ENCODE peak calls at places on chromosomes 13 and 19, in four cellular contexts. F is CD8-positive, alpha-beta memory T cell; C is body of pancreas; Z is H1. A is an unnamed sample.

GRCh38 chr19:54256250-54257115 is 590 bp downstream of the LILRB5 start:
- DNase-seq in Z (peak; percentile 39), F (no peak), C (no peak), A (no peak)

GRCh38 chr19:55158848-55159793 is 1.6 kb upstream of the TNNI3 start:
- DNase-seq in F (no peak), Z (no peak), C (no peak), A (no peak)

GRCh38 chr19:43755256-43755801 is 567 bp upstream of the SMG9 start:
- DNase-seq in Z (peak; percentile 78), F (peak; percentile 84), C (peak; percentile 85), A (no peak)

GRCh38 chr13:21034602-21035190 is 26.7 kb downstream of the LATS2 start:
- DNase-seq in C (peak; percentile 27), Z (no peak), F (no peak), A (no peak)

GRCh38 chr19:5293607-5294089 is 47.0 kb downstream of the PTPRS start:
- DNase-seq in C (peak; percentile 30), Z (peak; percentile 86), F (no peak), A (no peak)

GRCh38 chr19:41299755-41300089 is 10.2 kb upstream of the CCDC97 start:
- DNase-seq in C (peak; percentile 48), Z (no peak), F (peak; percentile 81), A (no peak)

GRCh38 chr19:15780595-15781418 is 6.7 kb upstream of the OR10H5 start:
- DNase-seq in Z (no peak), C (no peak), F (no peak), A (no peak)

GRCh38 chr13:43271152-43271551 is 247.8 kb downstream of the DNAJC15 start:
- DNase-seq in F (no peak), Z (no peak), C (no peak), A (no peak)

GRCh38 chr13:82802528-82802927 is 1079.7 kb downstream of the SLITRK1 start:
- DNase-seq in C (no peak), Z (no peak), F (no peak), A (no peak)

GRCh38 chr13:82800391-82800790 is 1081.9 kb downstream of the SLITRK1 start:
- DNase-seq in Z (no peak), C (no peak), F (no peak), A (no peak)

GRCh38 chr13:82803341-82803740 is 1078.9 kb downstream of the SLITRK1 start:
- DNase-seq in F (no peak), C (no peak), Z (no peak), A (no peak)

DNA sequence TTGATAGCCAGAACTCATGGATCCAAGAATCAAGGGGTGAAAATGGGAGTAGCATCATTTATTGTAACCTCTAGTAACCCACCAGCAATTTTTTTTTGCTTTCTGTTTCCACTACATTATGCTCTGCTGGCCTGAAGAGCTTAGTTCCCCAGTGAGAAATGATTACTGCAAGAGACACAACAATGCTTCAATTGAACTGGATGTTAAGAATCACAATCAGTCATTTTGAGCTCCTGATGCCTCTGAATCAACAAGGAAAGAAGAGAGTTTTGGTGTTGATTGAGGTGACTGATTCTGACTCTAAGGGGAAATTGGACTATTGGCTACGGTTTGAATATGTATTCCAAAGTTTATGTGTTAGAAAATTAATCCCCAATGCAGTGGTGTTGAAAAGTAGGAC is 1084.4 kb downstream of the SLITRK1 start:
- DNase-seq in Z (no peak), F (no peak), C (no peak), A (no peak)
- H3K36me3 ChIP-seq in Z (no peaks in the 10 kb centered on the region), F (no peaks in the 10 kb centered on the region), C (no peaks in the 10 kb centered on the region), A (no peaks in the 10 kb centered on the region)

DNA sequence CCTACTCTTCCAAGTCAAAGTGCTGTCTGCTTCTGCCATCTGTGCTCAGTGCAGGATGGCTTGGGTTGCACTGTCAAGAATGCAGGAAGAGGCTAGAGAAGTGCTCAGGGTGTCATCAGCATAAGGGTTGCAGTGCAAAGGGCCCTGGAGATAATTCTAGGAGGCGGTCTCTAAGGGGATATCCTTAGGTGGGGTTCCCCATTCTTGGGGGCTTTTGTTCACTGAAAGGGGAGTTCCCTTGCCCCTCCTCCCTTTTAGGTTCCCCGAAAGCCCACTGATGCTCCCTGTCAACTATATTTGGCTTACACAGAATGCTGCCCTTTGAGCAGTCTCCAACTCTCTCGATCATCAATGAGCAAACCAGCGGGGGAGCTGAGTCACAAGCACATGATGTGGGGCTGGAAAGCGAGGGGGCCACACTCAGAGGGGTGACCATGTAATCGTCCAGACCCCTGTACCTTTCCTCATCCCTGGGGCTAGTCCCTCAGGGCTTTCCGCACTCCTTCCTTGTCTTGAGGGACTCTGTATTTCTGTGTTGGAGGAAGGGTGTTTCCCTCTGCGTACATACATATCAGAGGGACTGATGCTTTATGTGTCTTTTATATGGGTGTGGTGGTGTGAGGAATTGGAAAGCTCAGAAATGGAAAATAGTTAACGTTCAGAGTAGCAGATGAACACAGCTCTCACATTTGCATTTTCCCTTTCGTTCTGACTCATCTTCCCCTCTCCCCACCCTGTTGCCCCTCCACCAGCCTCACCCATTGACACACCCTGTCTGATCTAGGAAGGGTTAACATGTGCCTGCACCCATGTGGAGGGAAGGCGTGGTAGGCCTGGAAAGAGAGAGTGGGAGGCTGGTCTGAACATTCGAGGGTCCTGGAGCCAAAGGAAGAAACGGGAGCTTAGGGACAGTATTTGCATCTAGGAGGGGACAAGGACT is 6.7 kb downstream of the ZBTB32 start:
- DNase-seq in F (no peak), C (no peak), Z (no peak), A (no peak)
- H3K4me3 ChIP-seq in F (no peak overlapping the region), C (no peak overlapping the region), Z (no peak overlapping the region), A (no peak overlapping the region)

GRCh38 chr19:17489392-17490030 is 19.2 kb downstream of the SLC27A1 start:
- DNase-seq in F (no peak), Z (no peak), C (no peak), A (no peak)

GRCh38 chr19:17488593-17489391 is 18.5 kb downstream of the SLC27A1 start:
- DNase-seq in Z (peak; percentile 97), C (peak; percentile 94), F (peak; percentile 76), A (no peak)

GRCh38 chr19:17486545-17486944 is 16.2 kb downstream of the SLC27A1 start:
- DNase-seq in C (no peak), F (no peak), Z (no peak), A (no peak)

GRCh38 chr19:17484520-17485180 is 14.3 kb downstream of the SLC27A1 start:
- DNase-seq in C (no peak), Z (no peak), F (no peak), A (no peak)

DNA sequence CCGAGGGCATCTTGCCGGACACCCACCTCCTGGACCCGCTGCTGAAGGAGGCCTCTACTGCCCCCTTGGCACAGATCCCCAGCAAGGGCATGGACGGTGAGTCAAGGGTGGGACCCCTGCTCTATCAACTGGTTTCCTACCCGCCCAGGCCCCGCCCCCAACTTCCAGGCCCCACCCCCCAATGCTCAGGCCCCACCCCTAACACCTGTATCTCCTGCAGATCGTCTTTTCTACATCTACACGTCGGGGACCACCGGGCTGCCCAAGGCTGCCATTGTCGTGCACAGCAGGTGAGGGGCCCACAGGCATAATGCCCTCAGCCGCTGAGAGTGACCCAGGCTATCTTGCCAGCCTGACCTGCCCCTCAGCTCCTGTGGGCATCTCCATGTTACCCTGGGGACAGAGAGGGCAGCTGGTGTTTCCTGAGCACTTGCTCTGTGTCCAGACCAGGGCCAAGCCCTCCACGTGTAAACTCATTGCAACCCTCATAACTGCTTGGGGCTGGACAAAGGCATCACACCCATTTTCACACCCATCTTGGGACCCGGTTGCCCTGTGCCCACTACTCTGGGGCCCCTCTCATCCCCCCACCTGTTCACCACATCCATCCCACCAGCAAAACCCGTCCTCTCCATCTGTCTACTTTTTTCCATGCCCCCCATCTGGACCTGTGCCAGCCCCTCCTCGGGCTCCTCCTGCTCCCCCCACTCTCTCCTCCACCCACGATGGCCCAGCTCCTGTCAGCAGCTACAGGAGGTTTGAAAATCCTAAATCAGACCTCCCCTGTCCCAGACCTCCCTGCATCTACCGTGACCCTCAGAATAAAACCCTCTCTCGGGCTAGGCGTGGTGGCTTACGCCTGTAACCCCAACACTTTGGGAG is 17.2 kb downstream of the SLC27A1 start:
- DNase-seq in Z (no peak), F (no peak), C (no peak), A (no peak)
- H3K36me3 ChIP-seq in Z (no peaks in the 10 kb centered on the region), F (no peaks in the 10 kb centered on the region), C (no peaks in the 10 kb centered on the region), A (no peaks in the 10 kb centered on the region)

GRCh38 chr19:2167896-2168618 is 4.3 kb downstream of the DOT1L start:
- DNase-seq in C (peak; percentile 51), Z (no peak), F (no peak), A (no peak)
- H3K4me3 ChIP-seq in C (no peak overlapping the region), Z (no peak overlapping the region), F (no peak overlapping the region), A (peak overlapping the region; percentile 9)

GRCh38 chr19:38837304-38837626 is 5.7 kb upstream of the ECH1 start:
- DNase-seq in C (peak; percentile 37), F (peak; percentile 16), Z (no peak), A (no peak)

GRCh38 chr19:38838986-38839761 is 7.6 kb upstream of the ECH1 start:
- DNase-seq in C (no peak), Z (no peak), F (no peak), A (no peak)

GRCh38 chr19:38838208-38838985 is 6.8 kb upstream of the ECH1 start:
- DNase-seq in C (peak; percentile 53), Z (no peak), F (no peak), A (no peak)

GRCh38 chr19:38836438-38837303 is 5.1 kb upstream of the ECH1 start:
- DNase-seq in F (no peak), Z (no peak), C (no peak), A (no peak)

DNA sequence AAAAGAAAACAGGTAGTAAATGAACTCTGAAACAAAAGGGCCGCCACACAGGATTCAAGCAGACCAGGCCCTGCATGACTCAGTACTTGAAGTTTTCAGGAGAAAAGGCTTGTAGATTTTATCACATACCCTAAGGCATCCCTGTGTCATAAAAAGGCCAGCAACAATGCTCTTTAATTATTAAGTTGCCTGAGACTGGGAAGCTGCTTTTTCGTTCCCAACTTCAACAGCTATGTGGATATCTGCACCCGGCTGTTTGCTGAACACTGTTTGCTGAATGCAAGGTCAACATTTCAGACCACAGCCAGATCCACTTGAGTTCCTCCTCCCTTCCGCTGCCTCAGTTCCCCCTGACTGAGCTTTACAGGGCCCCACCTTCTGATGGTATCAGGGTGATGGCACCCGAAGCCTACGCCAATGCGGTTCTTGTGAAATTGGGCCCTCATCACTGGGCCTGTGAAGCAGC is 6.1 kb upstream of the ECH1 start:
- DNase-seq in Z (no peak), F (no peak), C (peak; percentile 46), A (no peak)
- H3K36me3 ChIP-seq in Z (peaks cover 72% of the 10 kb centered on the region), F (peaks cover 59% of the 10 kb centered on the region), C (peaks cover 15% of the 10 kb centered on the region), A (peaks cover 64% of the 10 kb centered on the region)

DNA sequence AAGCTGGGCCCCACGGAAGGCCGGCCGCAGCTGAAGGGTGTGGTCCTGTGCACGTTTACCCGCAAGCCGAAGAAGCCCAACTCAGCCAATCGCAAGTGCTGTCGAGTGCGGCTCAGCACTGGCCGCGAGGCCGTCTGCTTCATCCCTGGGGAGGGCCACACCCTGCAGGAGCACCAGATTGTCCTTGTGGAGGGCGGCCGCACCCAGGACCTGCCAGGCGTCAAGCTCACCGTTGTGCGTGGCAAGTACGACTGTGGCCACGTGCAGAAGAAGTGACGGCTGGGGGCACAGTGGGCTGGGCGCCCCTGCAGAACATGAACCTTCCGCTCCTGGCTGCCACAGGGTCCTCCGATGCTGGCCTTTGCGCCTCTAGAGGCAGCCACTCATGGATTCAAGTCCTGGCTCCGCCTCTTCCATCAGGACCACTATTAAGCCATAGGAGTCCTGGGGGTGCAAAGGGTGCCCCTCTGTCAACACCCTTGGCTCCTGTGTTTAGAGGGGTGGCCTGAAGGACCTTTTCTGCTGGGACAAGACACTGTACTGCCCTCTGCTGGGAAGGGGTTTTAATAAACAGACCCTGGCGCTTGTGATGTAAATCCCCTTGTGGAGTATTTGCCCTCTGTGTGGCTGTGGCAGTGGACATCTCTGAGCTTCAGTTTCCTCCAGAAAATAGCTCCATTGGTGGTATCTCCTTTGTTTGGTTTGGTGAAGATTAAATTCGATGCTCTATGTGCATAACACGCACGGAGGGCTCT is 1.9 kb downstream of the MRPS12 start:
- DNase-seq in F (no peak), Z (no peak), C (peak; percentile 27), A (no peak)
- H3K4me3 ChIP-seq in F (no peak overlapping the region), Z (no peak overlapping the region), C (no peak overlapping the region), A (no peak overlapping the region)

GRCh38 chr19:32438751-32439150 is 33.2 kb downstream of the DPY19L3 start:
- DNase-seq in F (no peak), Z (no peak), C (no peak), A (no peak)
- H3K36me3 ChIP-seq in F (no peaks in the 10 kb centered on the region), Z (peaks cover 9% of the 10 kb centered on the region), C (no peaks in the 10 kb centered on the region), A (peaks cover 6% of the 10 kb centered on the region)